ENCODE peak calls at places on chromosomes 7 and 10, in nine cellular contexts. M is IMR-90; C is NT2/D1; Q is CD4-positive, CD25-positive, alpha-beta regulatory T cell; H is Panc1; W is MM.1S; P is SJSA1; Z is naive thymus-derived CD4-positive, alpha-beta T cell; Y is PC-3. D is an unnamed sample.

GRCh38 chr7:131895541-131896173 is 339.2 kb upstream of the PODXL start:
- DNase-seq in H (peak; percentile 7), Z (no peak), M (peak; percentile 70), W (no peak), Q (no peak), P (peak; percentile 88), C (peak; percentile 32), Y (peak; percentile 95), D (peak; percentile 71)

GRCh38 chr7:117859246-117859812 is 13.9 kb downstream of the CTTNBP2 start:
- DNase-seq in Z (no peak), M (peak; percentile 41), C (no peak), Q (no peak), Y (no peak), P (no peak), W (no peak), H (no peak), D (no peak)

GRCh38 chr7:27245124-27245797 is 2.7 kb downstream of the EVX1 start:
- DNase-seq in C (no peak), P (no peak), M (no peak), H (no peak), Y (no peak), W (no peak), Q (no peak), Z (no peak), D (no peak)

GRCh38 chr7:43692582-43693373 is 36.5 kb downstream of the COA1 start:
- DNase-seq in W (no peak), Z (no peak), H (no peak), Y (peak; percentile 75), P (no peak), C (no peak), M (peak; percentile 35), Q (no peak), D (no peak)

GRCh38 chr7:1703475-1704325 is 33.6 kb downstream of the ELFN1 start:
- DNase-seq in Q (no peak), P (peak; percentile 32), W (no peak), H (no peak), Y (no peak), M (no peak), C (no peak), Z (no peak), D (no peak)

GRCh38 chr10:132986076-132986475 is 43.7 kb upstream of the CFAP46 start:
- DNase-seq in Q (no peak), M (no peak), W (no peak), Z (no peak), Y (no peak), P (no peak), H (no peak), C (no peak), D (no peak)

GRCh38 chr7:22445140-22445722 is 54.8 kb downstream of the STEAP1B start:
- DNase-seq in Y (no peak), H (no peak), Z (no peak), M (peak; percentile 8), Q (no peak), C (no peak), W (peak; percentile 92), P (no peak), D (no peak)

GRCh38 chr10:69414036-69415018 is 2.4 kb downstream of the TACR2 start:
- DNase-seq in Y (no peak), W (no peak), P (no peak), H (no peak), C (no peak), Z (no peak), Q (no peak), M (no peak), D (no peak)

GRCh38 chr7:11327633-11328032 is 354.0 kb downstream of the PHF14 start:
- DNase-seq in M (no peak), Z (no peak), C (no peak), W (no peak), H (no peak), P (no peak), Q (no peak), Y (no peak), D (no peak)

GRCh38 chr7:14688208-14688607 is 214.3 kb downstream of the DGKB start:
- DNase-seq in W (no peak), P (no peak), H (no peak), C (no peak), Y (no peak), Z (no peak), M (no peak), Q (no peak), D (no peak)

GRCh38 chr10:72248477-72249151 is 25.1 kb upstream of the DDIT4 start:
- DNase-seq in W (peak; percentile 97), P (no peak), Y (no peak), Z (peak; percentile 79), Q (peak; percentile 92), M (no peak), H (no peak), C (no peak), D (peak; percentile 68)

GRCh38 chr10:84352251-84352842 is 24.0 kb downstream of the CCSER2 start:
- DNase-seq in C (peak; percentile 40), Q (peak; percentile 78), M (peak; percentile 72), W (peak; percentile 65), Y (peak; percentile 67), P (peak; percentile 70), Z (peak; percentile 68), H (no peak), D (peak; percentile 74)

GRCh38 chr10:126041804-126042231 is 145.5 kb downstream of the FANK1 start:
- DNase-seq in Y (no peak), Z (peak; percentile 55), P (no peak), H (no peak), C (peak; percentile 33), M (peak; percentile 43), Q (peak; percentile 91), W (peak; percentile 86), D (no peak)

GRCh38 chr7:151840088-151840910 is 36.6 kb downstream of the PRKAG2 start:
- DNase-seq in C (no peak), Y (no peak), M (no peak), H (no peak), Z (no peak), Q (peak; percentile 33), P (no peak), W (no peak), D (no peak)

GRCh38 chr7:78057571-78057970 is 259.0 kb downstream of the PHTF2 start:
- DNase-seq in M (no peak), Q (no peak), P (no peak), C (no peak), W (no peak), Z (no peak), Y (no peak), H (no peak), D (peak; percentile 27)

GRCh38 chr7:47763063-47763974 is 181.4 kb upstream of the TNS3 start:
- DNase-seq in Q (no peak), W (peak; percentile 49), Y (peak; percentile 90), H (peak; percentile 96), Z (no peak), P (peak; percentile 94), C (no peak), M (peak; percentile 96), D (peak; percentile 89)

GRCh38 chr7:30027065-30027456 is 559 bp upstream of the FKBP14 start:
- DNase-seq in P (no peak), C (no peak), H (peak; percentile 54), W (peak; percentile 42), Y (peak; percentile 76), Q (peak; percentile 74), M (peak; percentile 57), Z (peak; percentile 25), D (peak; percentile 61)

GRCh38 chr7:158759245-158759614 is 54.6 kb upstream of the NCAPG2 start:
- DNase-seq in W (no peak), H (no peak), P (no peak), M (no peak), Z (no peak), C (no peak), Q (no peak), Y (no peak), D (no peak)

GRCh38 chr7:155374276-155375252 is 76.9 kb downstream of the INSIG1 start:
- DNase-seq in C (no peak), H (no peak), Y (no peak), Q (no peak), P (no peak), W (no peak), Z (no peak), M (no peak), D (no peak)

DNA sequence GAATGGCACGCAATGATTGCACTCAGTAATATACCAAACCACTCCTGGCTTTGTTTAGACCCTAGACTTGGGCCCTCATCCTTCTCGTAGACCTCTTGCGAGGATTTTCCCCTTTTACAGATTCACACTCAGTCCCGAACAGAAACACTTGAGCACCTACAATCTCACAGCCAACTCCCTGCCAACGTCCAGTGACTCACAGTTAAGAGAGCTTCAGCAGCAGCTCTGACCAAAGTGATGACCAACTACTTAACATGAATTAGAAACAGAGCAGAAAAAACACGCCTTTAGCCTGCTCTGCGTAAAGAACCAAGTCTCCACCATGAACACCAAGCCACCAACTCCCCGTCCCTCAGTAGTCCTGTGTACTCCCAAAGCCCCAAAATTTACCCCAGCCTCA is 2.2 kb downstream of the DNAJC30 start:
- DNase-seq in Q (no peak), C (no peak), P (no peak), W (no peak), Y (peak; percentile 65), H (no peak), M (peak; percentile 60), Z (no peak), D (peak; percentile 28)
- H3K4me3 ChIP-seq in Q (no peak overlapping the region), C (no peak overlapping the region), P (no peak overlapping the region), W (no peak overlapping the region), Y (peak overlapping the region; percentile 97), H (peak overlapping the region; percentile 66), M (no peak overlapping the region), Z (no peak overlapping the region), D (peak overlapping the region; percentile 97)

GRCh38 chr7:148325208-148325607 is 265.4 kb upstream of the C7orf33 start:
- DNase-seq in C (no peak), Q (no peak), M (no peak), W (no peak), Y (peak; percentile 19), Z (no peak), H (no peak), P (no peak), D (no peak)
- H3K9me3 ChIP-seq in C (no peaks in the 10 kb centered on the region), Q (no peaks in the 10 kb centered on the region), M (peaks cover 30% of the 10 kb centered on the region), W (no peaks in the 10 kb centered on the region), Y (no peaks in the 10 kb centered on the region), Z (no peaks in the 10 kb centered on the region), H (no peaks in the 10 kb centered on the region), P (no peaks in the 10 kb centered on the region), D (no peaks in the 10 kb centered on the region)

DNA sequence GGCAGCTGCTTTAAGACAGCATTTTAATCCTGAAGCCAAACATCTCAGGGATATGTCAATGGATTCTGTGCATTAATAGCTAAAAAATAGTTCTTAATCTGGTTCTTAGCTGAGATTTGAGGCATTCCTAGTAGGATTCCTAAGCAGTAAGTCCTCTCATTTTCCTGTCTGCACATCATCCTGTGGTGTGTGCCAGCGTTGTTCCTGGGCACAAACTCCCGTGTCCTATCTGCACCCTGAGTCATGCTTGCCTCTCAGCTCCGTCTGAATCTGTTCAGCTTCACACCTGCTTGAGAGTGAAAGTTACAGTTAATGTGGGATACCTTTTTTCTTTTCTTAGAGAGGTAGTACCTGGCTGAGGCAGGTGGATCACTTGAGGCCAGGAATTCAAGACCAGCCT is 19.5 kb downstream of the BAG3 start:
- DNase-seq in W (no peak), Y (peak; percentile 58), Q (no peak), H (no peak), C (no peak), P (no peak), Z (no peak), M (peak; percentile 65), D (peak; percentile 41)
- H3K36me3 ChIP-seq in W (no peaks in the 10 kb centered on the region), Y (peaks cover 43% of the 10 kb centered on the region), Q (peaks cover 29% of the 10 kb centered on the region), H (peaks cover 8% of the 10 kb centered on the region), C (peaks cover 58% of the 10 kb centered on the region), P (peaks cover 85% of the 10 kb centered on the region), Z (peaks cover 23% of the 10 kb centered on the region), M (peaks cover 46% of the 10 kb centered on the region), D (peaks cover 55% of the 10 kb centered on the region)

DNA sequence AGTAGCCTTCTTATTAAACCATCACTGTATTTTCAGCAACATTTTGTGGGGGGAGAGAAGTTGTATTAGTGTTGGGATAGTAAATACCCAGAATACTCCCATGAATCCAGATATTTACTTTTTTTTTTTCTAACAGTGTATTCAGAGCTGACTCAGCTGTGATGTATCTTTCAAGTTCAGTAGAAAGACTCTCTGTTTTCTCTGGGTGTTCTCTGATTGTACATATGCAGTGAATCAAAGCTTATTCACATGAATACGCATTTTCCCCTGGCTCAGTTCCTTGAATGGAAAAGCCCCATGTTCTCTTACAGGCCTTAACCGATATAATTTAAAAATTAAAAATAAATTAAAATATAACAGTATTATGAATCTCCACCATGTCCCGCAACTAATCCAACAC is 1.3 kb downstream of the TFPI2 start:
- DNase-seq in W (no peak), H (no peak), Z (no peak), P (no peak), M (peak; percentile 92), C (no peak), Y (peak; percentile 87), Q (no peak), D (peak; percentile 57)
- H3K4me3 ChIP-seq in W (no peak overlapping the region), H (no peak overlapping the region), Z (no peak overlapping the region), P (no peak overlapping the region), M (peak overlapping the region; percentile 69), C (no peak overlapping the region), Y (peak overlapping the region; percentile 83), Q (no peak overlapping the region), D (peak overlapping the region; percentile 85)